ENCODE peak calls at places on chromosomes 5 and 9, in eight cellular contexts. One of them, this sample, is unnamed.

GRCh38 chr5:165157209-165157608 is 1651.8 kb downstream of the MAT2B start:
- DNase-seq in GM23338: no peak
- DNase-seq in neural progenitor cell: no peak
- DNase-seq in K562: no peak
- DNase-seq in left lung: no peak
- DNase-seq in heart right ventricle: no peak
- DNase-seq in DND-41: no peak
- DNase-seq in tibial artery: no peak
- DNase-seq in this sample: no peak

GRCh38 chr5:137122558-137122957 is 376.6 kb downstream of the SPOCK1 start:
- DNase-seq in GM23338: no peak
- DNase-seq in heart right ventricle: no peak
- DNase-seq in tibial artery: no peak
- DNase-seq in left lung: no peak
- DNase-seq in neural progenitor cell: no peak
- DNase-seq in K562: no peak
- DNase-seq in DND-41: no peak
- DNase-seq in this sample: no peak

GRCh38 chr5:72407541-72407940 is 87.4 kb downstream of the PTCD2 start:
- DNase-seq in neural progenitor cell: no peak
- DNase-seq in heart right ventricle: no peak
- DNase-seq in K562: no peak
- DNase-seq in tibial artery: no peak
- DNase-seq in GM23338: no peak
- DNase-seq in left lung: no peak
- DNase-seq in DND-41: no peak
- DNase-seq in this sample: no peak

GRCh38 chr9:120846251-120846869 is 3.6 kb upstream of the PSMD5 start:
- DNase-seq in neural progenitor cell: no peak
- DNase-seq in left lung: no peak
- DNase-seq in K562: no peak
- DNase-seq in DND-41: no peak
- DNase-seq in GM23338: no peak
- DNase-seq in tibial artery: no peak
- DNase-seq in heart right ventricle: no peak
- DNase-seq in this sample: no peak

GRCh38 chr9:33467526-33467925 is 6.2 kb downstream of the NOL6 start:
- DNase-seq in left lung: peak
- DNase-seq in heart right ventricle: no peak
- DNase-seq in neural progenitor cell: no peak
- DNase-seq in tibial artery: no peak
- DNase-seq in GM23338: no peak
- DNase-seq in K562: no peak
- DNase-seq in DND-41: no peak
- DNase-seq in this sample: no peak

GRCh38 chr5:115599924-115600323 is 2.4 kb downstream of the TICAM2 start:
- DNase-seq in heart right ventricle: no peak
- DNase-seq in tibial artery: no peak
- DNase-seq in DND-41: no peak
- DNase-seq in left lung: no peak
- DNase-seq in GM23338: peak
- DNase-seq in neural progenitor cell: no peak
- DNase-seq in K562: no peak
- DNase-seq in this sample: no peak

GRCh38 chr9:100267211-100267610 is 85.5 kb downstream of the TEX10 start:
- DNase-seq in GM23338: no peak
- DNase-seq in tibial artery: no peak
- DNase-seq in DND-41: no peak
- DNase-seq in neural progenitor cell: no peak
- DNase-seq in K562: no peak
- DNase-seq in heart right ventricle: no peak
- DNase-seq in left lung: no peak
- DNase-seq in this sample: no peak

GRCh38 chr9:89463986-89464901 is 33.7 kb downstream of the SEMA4D start:
- DNase-seq in neural progenitor cell: no peak
- DNase-seq in left lung: no peak
- DNase-seq in heart right ventricle: no peak
- DNase-seq in DND-41: peak
- DNase-seq in K562: no peak
- DNase-seq in tibial artery: no peak
- DNase-seq in GM23338: no peak
- DNase-seq in this sample: peak

GRCh38 chr5:141475625-141476131 is at the start of gene PCDHGC3:
- DNase-seq in left lung: peak
- DNase-seq in DND-41: peak
- DNase-seq in GM23338: peak
- DNase-seq in K562: no peak
- DNase-seq in neural progenitor cell: peak
- DNase-seq in tibial artery: peak
- DNase-seq in heart right ventricle: peak
- DNase-seq in this sample: peak

GRCh38 chr9:119088002-119088401 is 281.2 kb downstream of the BRINP1 start:
- DNase-seq in K562: no peak
- DNase-seq in DND-41: no peak
- DNase-seq in left lung: peak
- DNase-seq in neural progenitor cell: no peak
- DNase-seq in tibial artery: no peak
- DNase-seq in heart right ventricle: no peak
- DNase-seq in GM23338: peak
- DNase-seq in this sample: no peak

GRCh38 chr9:108972626-108973209 is 38.5 kb downstream of the ABITRAM start:
- DNase-seq in heart right ventricle: no peak
- DNase-seq in DND-41: no peak
- DNase-seq in tibial artery: no peak
- DNase-seq in left lung: no peak
- DNase-seq in neural progenitor cell: no peak
- DNase-seq in K562: no peak
- DNase-seq in GM23338: no peak
- DNase-seq in this sample: no peak

GRCh38 chr9:79592736-79593493 is 21.1 kb downstream of the TLE4 start:
- DNase-seq in GM23338: no peak
- DNase-seq in tibial artery: no peak
- DNase-seq in neural progenitor cell: no peak
- DNase-seq in K562: no peak
- DNase-seq in left lung: no peak
- DNase-seq in DND-41: peak
- DNase-seq in heart right ventricle: no peak
- DNase-seq in this sample: no peak

GRCh38 chr5:82886911-82887310 is 190.3 kb downstream of the TMEM167A start:
- DNase-seq in heart right ventricle: no peak
- DNase-seq in GM23338: no peak
- DNase-seq in neural progenitor cell: no peak
- DNase-seq in K562: no peak
- DNase-seq in left lung: no peak
- DNase-seq in DND-41: no peak
- DNase-seq in tibial artery: no peak
- DNase-seq in this sample: no peak

GRCh38 chr5:151895660-151896040 is 29.0 kb downstream of the GLRA1 start:
- DNase-seq in heart right ventricle: no peak
- DNase-seq in neural progenitor cell: no peak
- DNase-seq in GM23338: no peak
- DNase-seq in DND-41: no peak
- DNase-seq in K562: no peak
- DNase-seq in tibial artery: no peak
- DNase-seq in left lung: no peak
- DNase-seq in this sample: no peak

GRCh38 chr5:3414371-3414770 is 181.3 kb upstream of the IRX1 start:
- DNase-seq in K562: no peak
- DNase-seq in heart right ventricle: no peak
- DNase-seq in DND-41: no peak
- DNase-seq in GM23338: no peak
- DNase-seq in tibial artery: no peak
- DNase-seq in neural progenitor cell: no peak
- DNase-seq in left lung: no peak
- DNase-seq in this sample: no peak

GRCh38 chr9:107314763-107315162 is 31.7 kb downstream of the RAD23B start:
- DNase-seq in neural progenitor cell: no peak
- DNase-seq in GM23338: no peak
- DNase-seq in tibial artery: no peak
- DNase-seq in K562: no peak
- DNase-seq in heart right ventricle: no peak
- DNase-seq in DND-41: no peak
- DNase-seq in left lung: no peak
- DNase-seq in this sample: no peak

GRCh38 chr9:93263334-93264229 is 79.6 kb downstream of the WNK2 start:
- DNase-seq in neural progenitor cell: no peak
- DNase-seq in DND-41: no peak
- DNase-seq in left lung: peak
- DNase-seq in heart right ventricle: no peak
- DNase-seq in K562: peak
- DNase-seq in GM23338: no peak
- DNase-seq in tibial artery: peak
- DNase-seq in this sample: peak

GRCh38 chr5:63125392-63125791 is 546.8 kb downstream of the LRRC70 start:
- DNase-seq in DND-41: no peak
- DNase-seq in heart right ventricle: no peak
- DNase-seq in neural progenitor cell: no peak
- DNase-seq in GM23338: peak
- DNase-seq in left lung: no peak
- DNase-seq in K562: no peak
- DNase-seq in tibial artery: no peak
- DNase-seq in this sample: no peak

GRCh38 chr5:65539827-65540226 is 23.1 kb downstream of the CENPK start:
- DNase-seq in neural progenitor cell: no peak
- DNase-seq in GM23338: no peak
- DNase-seq in K562: peak
- DNase-seq in DND-41: no peak
- DNase-seq in left lung: no peak
- DNase-seq in tibial artery: no peak
- DNase-seq in heart right ventricle: no peak
- DNase-seq in this sample: no peak

GRCh38 chr5:133370904-133371303 is 241.4 kb downstream of the FSTL4 start:
- DNase-seq in GM23338: no peak
- DNase-seq in tibial artery: no peak
- DNase-seq in heart right ventricle: no peak
- DNase-seq in neural progenitor cell: no peak
- DNase-seq in DND-41: no peak
- DNase-seq in left lung: no peak
- DNase-seq in K562: no peak
- DNase-seq in this sample: no peak

GRCh38 chr9:112445196-112445595 is 41.4 kb upstream of the KIAA1958 start:
- DNase-seq in tibial artery: no peak
- DNase-seq in heart right ventricle: no peak
- DNase-seq in left lung: no peak
- DNase-seq in neural progenitor cell: no peak
- DNase-seq in K562: no peak
- DNase-seq in GM23338: no peak
- DNase-seq in DND-41: no peak
- DNase-seq in this sample: no peak

GRCh38 chr5:113446358-113446927 is 11.7 kb upstream of the TSSK1B start:
- DNase-seq in GM23338: no peak
- DNase-seq in DND-41: no peak
- DNase-seq in left lung: no peak
- DNase-seq in K562: no peak
- DNase-seq in tibial artery: no peak
- DNase-seq in neural progenitor cell: no peak
- DNase-seq in heart right ventricle: no peak
- DNase-seq in this sample: no peak

GRCh38 chr5:112709416-112709815 is 28.3 kb upstream of the APC start:
- DNase-seq in GM23338: no peak
- DNase-seq in K562: no peak
- DNase-seq in tibial artery: no peak
- DNase-seq in neural progenitor cell: no peak
- DNase-seq in left lung: no peak
- DNase-seq in DND-41: no peak
- DNase-seq in heart right ventricle: no peak
- DNase-seq in this sample: no peak

GRCh38 chr5:132221781-132222648 is 5.6 kb downstream of the P4HA2 start:
- DNase-seq in DND-41: no peak
- DNase-seq in tibial artery: peak
- DNase-seq in left lung: no peak
- DNase-seq in neural progenitor cell: no peak
- DNase-seq in heart right ventricle: peak
- DNase-seq in GM23338: no peak
- DNase-seq in K562: no peak
- DNase-seq in this sample: no peak

GRCh38 chr9:113614843-113615648 is 151.5 kb downstream of the RGS3 start:
- DNase-seq in left lung: no peak
- DNase-seq in DND-41: no peak
- DNase-seq in neural progenitor cell: no peak
- DNase-seq in heart right ventricle: no peak
- DNase-seq in GM23338: no peak
- DNase-seq in tibial artery: peak
- DNase-seq in K562: no peak
- DNase-seq in this sample: no peak

GRCh38 chr5:1217596-1218206 is 7.5 kb upstream of the SLC6A18 start:
- DNase-seq in tibial artery: no peak
- DNase-seq in heart right ventricle: peak
- DNase-seq in K562: no peak
- DNase-seq in GM23338: no peak
- DNase-seq in neural progenitor cell: peak
- DNase-seq in DND-41: peak
- DNase-seq in left lung: no peak
- DNase-seq in this sample: no peak

GRCh38 chr9:135478858-135479468 is 619 bp upstream of the PPP1R26 start:
- DNase-seq in tibial artery: peak
- DNase-seq in DND-41: no peak
- DNase-seq in neural progenitor cell: peak
- DNase-seq in heart right ventricle: no peak
- DNase-seq in K562: peak
- DNase-seq in GM23338: peak
- DNase-seq in left lung: peak
- DNase-seq in this sample: no peak

GRCh38 chr5:95826949-95827595 is 4.5 kb upstream of the GLRX start:
- DNase-seq in tibial artery: no peak
- DNase-seq in GM23338: no peak
- DNase-seq in K562: no peak
- DNase-seq in left lung: no peak
- DNase-seq in heart right ventricle: no peak
- DNase-seq in neural progenitor cell: no peak
- DNase-seq in DND-41: no peak
- DNase-seq in this sample: no peak
- H3K4me3 ChIP-seq in tibial artery: no peak
- H3K4me3 ChIP-seq in GM23338: no peak
- H3K4me3 ChIP-seq in K562: no peak
- H3K4me3 ChIP-seq in left lung: no peak
- H3K4me3 ChIP-seq in heart right ventricle: no peak
- H3K4me3 ChIP-seq in neural progenitor cell: no peak
- H3K4me3 ChIP-seq in DND-41: no peak
- H3K4me3 ChIP-seq in this sample: no peak

GRCh38 chr9:128504485-128505413 is at the start of gene GLE1:
- DNase-seq in heart right ventricle: peak
- DNase-seq in tibial artery: peak
- DNase-seq in GM23338: peak
- DNase-seq in DND-41: peak
- DNase-seq in left lung: peak
- DNase-seq in neural progenitor cell: peak
- DNase-seq in K562: peak
- DNase-seq in this sample: peak
- H3K27ac ChIP-seq in heart right ventricle: peak
- H3K27ac ChIP-seq in tibial artery: peak
- H3K27ac ChIP-seq in GM23338: peak
- H3K27ac ChIP-seq in DND-41: peak
- H3K27ac ChIP-seq in left lung: peak
- H3K27ac ChIP-seq in neural progenitor cell: no peak
- H3K27ac ChIP-seq in K562: peak
- H3K27ac ChIP-seq in this sample: peak

GRCh38 chr5:10987881-10988504 is 227.0 kb upstream of the DAP start:
- DNase-seq in tibial artery: peak
- DNase-seq in neural progenitor cell: peak
- DNase-seq in left lung: peak
- DNase-seq in GM23338: peak
- DNase-seq in DND-41: peak
- DNase-seq in heart right ventricle: peak
- DNase-seq in K562: peak
- DNase-seq in this sample: peak
- H3K4me3 ChIP-seq in tibial artery: no peak
- H3K4me3 ChIP-seq in neural progenitor cell: no peak
- H3K4me3 ChIP-seq in left lung: no peak
- H3K4me3 ChIP-seq in GM23338: peak
- H3K4me3 ChIP-seq in DND-41: no peak
- H3K4me3 ChIP-seq in heart right ventricle: no peak
- H3K4me3 ChIP-seq in K562: no peak
- H3K4me3 ChIP-seq in this sample: no peak

GRCh38 chr9:96052703-96053102 is 177.2 kb downstream of the ERCC6L2 start:
- DNase-seq in tibial artery: no peak
- DNase-seq in GM23338: no peak
- DNase-seq in heart right ventricle: no peak
- DNase-seq in DND-41: no peak
- DNase-seq in K562: no peak
- DNase-seq in neural progenitor cell: no peak
- DNase-seq in left lung: no peak
- DNase-seq in this sample: no peak
- H3K27ac ChIP-seq in tibial artery: no peak
- H3K27ac ChIP-seq in GM23338: no peak
- H3K27ac ChIP-seq in heart right ventricle: no peak
- H3K27ac ChIP-seq in DND-41: no peak
- H3K27ac ChIP-seq in K562: no peak
- H3K27ac ChIP-seq in neural progenitor cell: no peak
- H3K27ac ChIP-seq in left lung: no peak
- H3K27ac ChIP-seq in this sample: no peak